ENCODE peak calls at places on chromosome 14, in eight cellular contexts. K, A, C, H, R, U, D and I are unnamed samples.

GRCh38 chr14:70096866-70097265 is 91.9 kb downstream of the SLC8A3 start:
- DNase-seq in K (no peak), A (no peak), C (peak), H (no peak), R (peak), U (peak), D (no peak), I (no peak)

GRCh38 chr14:61694830-61695694 is at the start of gene HIF1A:
- DNase-seq in K (peak), A (peak), C (peak), H (peak), R (peak), U (peak), D (peak), I (peak)

GRCh38 chr14:66085224-66085623 is 400.9 kb upstream of the CCDC196 start:
- DNase-seq in K (no peak), A (no peak), C (no peak), H (no peak), R (no peak), U (no peak), D (no peak), I (no peak)

GRCh38 chr14:105890474-105891220 is 364.3 kb downstream of the TMEM121 start:
- DNase-seq in K (no peak), A (no peak), C (no peak), H (no peak), R (no peak), U (no peak), D (no peak), I (no peak)

GRCh38 chr14:69262516-69262915 is 2.6 kb downstream of the GALNT16 start:
- DNase-seq in K (no peak), A (no peak), C (no peak), H (no peak), R (no peak), U (no peak), D (no peak), I (peak)

GRCh38 chr14:94025720-94026119 is 420 bp upstream of the OTUB2 start:
- DNase-seq in K (no peak), A (no peak), C (no peak), H (no peak), R (no peak), U (no peak), D (no peak), I (no peak)

GRCh38 chr14:83163016-83163415 is 1629.4 kb upstream of the SEL1L start:
- DNase-seq in K (no peak), A (peak), C (no peak), H (no peak), R (no peak), U (no peak), D (no peak), I (no peak)

GRCh38 chr14:83566567-83566966 is 1963.4 kb upstream of the FLRT2 start:
- DNase-seq in K (no peak), A (no peak), C (no peak), H (no peak), R (no peak), U (no peak), D (no peak), I (no peak)

GRCh38 chr14:20848316-20848954 is 42.8 kb upstream of the RNASE3 start:
- DNase-seq in K (no peak), A (no peak), C (no peak), H (no peak), R (peak), U (peak), D (no peak), I (peak)